ENCODE peak calls at places on chromosome 4, in nine cellular contexts. B is stimulated activated CD4-positive, alpha-beta T cell treated with anti-CD3 and anti-CD28 coated beads, Interleukin-2, amount 100 ng/mL, for 48 hours; R is EL; Q is activated effector memory CD4-positive, alpha-beta T cell treated with Interleukin-2 at 50 U/mL for 16 hours; N is Right ventricle myocardium superior; C is colonic mucosa; V is GM04503; I is endodermal cell; L is iris pigment epithelial cell. E is an unnamed sample.

GRCh38 chr4:185165605-185166063 is 22.6 kb downstream of the SLC25A4 start:
- DNase-seq in B (no peak), R (peak), Q (no peak), N (no peak), C (no peak), V (peak), I (no peak), L (peak), E (no peak)

GRCh38 chr4:17814140-17814539 is 3.4 kb downstream of the NCAPG start:
- DNase-seq in B (no peak), R (peak), Q (no peak), N (no peak), C (no peak), V (no peak), I (no peak), L (peak), E (no peak)

GRCh38 chr4:86357608-86358007 is 2.2 kb downstream of the MAPK10 start:
- DNase-seq in B (no peak), R (no peak), Q (no peak), N (no peak), C (no peak), V (no peak), I (no peak), L (no peak), E (no peak)

GRCh38 chr4:78784255-78784654 is 8.1 kb downstream of the BMP2K start:
- DNase-seq in B (no peak), R (peak), Q (no peak), N (no peak), C (no peak), V (peak), I (no peak), L (peak), E (no peak)

GRCh38 chr4:38667005-38667771 is 3.2 kb downstream of the KLF3 start:
- DNase-seq in B (no peak), R (peak), Q (peak), N (peak), C (peak), V (peak), I (peak), L (peak), E (peak)

GRCh38 chr4:171534391-171534790 is 278.8 kb upstream of the GALNTL6 start:
- DNase-seq in B (no peak), R (no peak), Q (no peak), N (no peak), C (no peak), V (no peak), I (no peak), L (no peak), E (no peak)

GRCh38 chr4:121138014-121138413 is 26.1 kb downstream of the TNIP3 start:
- DNase-seq in B (peak), R (no peak), Q (no peak), N (no peak), C (no peak), V (no peak), I (no peak), L (no peak), E (no peak)

GRCh38 chr4:52657630-52658501 is 1.2 kb downstream of the USP46 start:
- DNase-seq in B (no peak), R (peak), Q (no peak), N (no peak), C (peak), V (no peak), I (peak), L (peak), E (peak)

GRCh38 chr4:10655968-10656367 is 28.6 kb downstream of the CLNK start:
- DNase-seq in B (no peak), R (peak), Q (no peak), N (no peak), C (no peak), V (no peak), I (no peak), L (peak), E (peak)

GRCh38 chr4:70138751-70139150 is 15.3 kb upstream of the PRR27 start:
- DNase-seq in B (no peak), R (no peak), Q (no peak), N (no peak), C (no peak), V (no peak), I (no peak), L (no peak), E (no peak)

GRCh38 chr4:142440093-142440492 is 406.0 kb downstream of the INPP4B start:
- DNase-seq in B (no peak), R (peak), Q (no peak), N (no peak), C (no peak), V (no peak), I (no peak), L (peak), E (no peak)

GRCh38 chr4:98584265-98584664 is 74.1 kb downstream of the TSPAN5 start:
- DNase-seq in B (no peak), R (no peak), Q (no peak), N (no peak), C (no peak), V (no peak), I (no peak), L (peak), E (no peak)

GRCh38 chr4:13994016-13994415 is 366.5 kb upstream of the BOD1L1 start:
- DNase-seq in B (no peak), R (no peak), Q (no peak), N (no peak), C (no peak), V (no peak), I (no peak), L (no peak), E (no peak)

GRCh38 chr4:53012738-53013137 is 150.6 kb downstream of the RASL11B start:
- DNase-seq in B (no peak), R (peak), Q (no peak), N (no peak), C (no peak), V (no peak), I (no peak), L (no peak), E (no peak)

E was measured in retinal pigment epithelial cell.